ENCODE peak calls at places on chromosomes 16 and 17, in four cellular contexts. One of them, this sample, is unnamed.

GRCh38 chr16:72241930-72242329 is 70.0 kb upstream of the PMFBP1 start:
- DNase-seq in activated naive CD4-positive, alpha-beta T cell: no peak
- DNase-seq in cardiac muscle cell: peak
- DNase-seq in NCI-H460: peak
- DNase-seq in this sample: no peak

GRCh38 chr17:2351269-2351668 is 14.0 kb downstream of the SGSM2 start:
- DNase-seq in activated naive CD4-positive, alpha-beta T cell: no peak
- DNase-seq in NCI-H460: no peak
- DNase-seq in cardiac muscle cell: no peak
- DNase-seq in this sample: no peak

GRCh38 chr17:4001048-4001590 is 36.9 kb upstream of the ATP2A3 start:
- DNase-seq in NCI-H460: no peak
- DNase-seq in cardiac muscle cell: peak
- DNase-seq in activated naive CD4-positive, alpha-beta T cell: no peak
- DNase-seq in this sample: no peak

GRCh38 chr17:73226556-73227172 is 33.8 kb downstream of the COG1 start:
- DNase-seq in activated naive CD4-positive, alpha-beta T cell: no peak
- DNase-seq in cardiac muscle cell: peak
- DNase-seq in NCI-H460: no peak
- DNase-seq in this sample: no peak

GRCh38 chr17:6603746-6604325 is 36.7 kb downstream of the KIAA0753 start:
- DNase-seq in activated naive CD4-positive, alpha-beta T cell: no peak
- DNase-seq in cardiac muscle cell: peak
- DNase-seq in NCI-H460: no peak
- DNase-seq in this sample: no peak

GRCh38 chr16:11429823-11430222 is 84.6 kb downstream of the RMI2 start:
- DNase-seq in activated naive CD4-positive, alpha-beta T cell: no peak
- DNase-seq in cardiac muscle cell: no peak
- DNase-seq in NCI-H460: no peak
- DNase-seq in this sample: no peak

GRCh38 chr16:52515068-52515671 is 31.8 kb downstream of the TOX3 start:
- DNase-seq in activated naive CD4-positive, alpha-beta T cell: no peak
- DNase-seq in cardiac muscle cell: no peak
- DNase-seq in NCI-H460: no peak
- DNase-seq in this sample: no peak

GRCh38 chr17:48427598-48427997 is 2.4 kb downstream of the SKAP1 start:
- DNase-seq in NCI-H460: no peak
- DNase-seq in activated naive CD4-positive, alpha-beta T cell: no peak
- DNase-seq in cardiac muscle cell: no peak
- DNase-seq in this sample: no peak

GRCh38 chr16:72913551-72913950 is 134.4 kb downstream of the ZFHX3 start:
- DNase-seq in activated naive CD4-positive, alpha-beta T cell: no peak
- DNase-seq in cardiac muscle cell: no peak
- DNase-seq in NCI-H460: no peak
- DNase-seq in this sample: no peak

GRCh38 chr17:81052199-81052997 is 17.4 kb downstream of the BAIAP2 start:
- DNase-seq in NCI-H460: no peak
- DNase-seq in activated naive CD4-positive, alpha-beta T cell: no peak
- DNase-seq in cardiac muscle cell: no peak
- DNase-seq in this sample: no peak

GRCh38 chr16:6020162-6020980 is 922.8 kb upstream of the EEF2KMT start:
- DNase-seq in NCI-H460: no peak
- DNase-seq in activated naive CD4-positive, alpha-beta T cell: no peak
- DNase-seq in cardiac muscle cell: no peak
- DNase-seq in this sample: no peak

GRCh38 chr17:7687908-7688807 is at the start of gene WRAP53:
- DNase-seq in NCI-H460: peak
- DNase-seq in cardiac muscle cell: peak
- DNase-seq in activated naive CD4-positive, alpha-beta T cell: peak
- DNase-seq in this sample: peak

GRCh38 chr16:63323055-63323454 is 1286.8 kb upstream of the CDH8 start:
- DNase-seq in activated naive CD4-positive, alpha-beta T cell: no peak
- DNase-seq in cardiac muscle cell: no peak
- DNase-seq in NCI-H460: no peak
- DNase-seq in this sample: no peak

GRCh38 chr17:41873559-41874292 is 8.5 kb upstream of the KLHL11 start:
- DNase-seq in NCI-H460: no peak
- DNase-seq in activated naive CD4-positive, alpha-beta T cell: no peak
- DNase-seq in cardiac muscle cell: no peak
- DNase-seq in this sample: no peak

GRCh38 chr17:71975331-71975801 is 145.5 kb upstream of the SOX9 start:
- DNase-seq in activated naive CD4-positive, alpha-beta T cell: no peak
- DNase-seq in cardiac muscle cell: peak
- DNase-seq in NCI-H460: no peak
- DNase-seq in this sample: no peak

GRCh38 chr17:48352630-48353029 is 77.4 kb downstream of the SKAP1 start:
- DNase-seq in cardiac muscle cell: no peak
- DNase-seq in NCI-H460: no peak
- DNase-seq in activated naive CD4-positive, alpha-beta T cell: no peak
- DNase-seq in this sample: no peak

GRCh38 chr16:28326881-28327610 is 34.7 kb downstream of the SBK1 start:
- DNase-seq in cardiac muscle cell: peak
- DNase-seq in activated naive CD4-positive, alpha-beta T cell: peak
- DNase-seq in NCI-H460: peak
- DNase-seq in this sample: peak

GRCh38 chr16:4677390-4677789 is 16.0 kb upstream of the NUDT16L1 start:
- DNase-seq in cardiac muscle cell: no peak
- DNase-seq in activated naive CD4-positive, alpha-beta T cell: no peak
- DNase-seq in NCI-H460: no peak
- DNase-seq in this sample: no peak

GRCh38 chr16:16877061-16877460 is 498.1 kb downstream of the NPIPA7 start:
- DNase-seq in NCI-H460: no peak
- DNase-seq in activated naive CD4-positive, alpha-beta T cell: no peak
- DNase-seq in cardiac muscle cell: no peak
- DNase-seq in this sample: no peak

This sample was measured in GDM1.